ENCODE peak calls at places on chromosomes 5 and 9, in six cellular contexts. H, U, K, I, V and G are unnamed samples. For H3K36me3 and H3K4me1, the result is how much of the 10 kb centered on the place peaks cover.

GRCh38 chr5:139246394-139246793 is 47.1 kb upstream of the MATR3 start:
- ATAC-seq in H (no peak), K (peak), V (no peak), U (peak), I (peak), G (no peak)

GRCh38 chr5:136311999-136312398 is 53.3 kb downstream of the TRPC7 start:
- ATAC-seq in K (peak), I (no peak), H (no peak), V (no peak), U (no peak), G (no peak)

GRCh38 chr9:133917407-133917806 is 74.7 kb downstream of the VAV2 start:
- ATAC-seq in K (no peak), I (peak), V (no peak), H (no peak), U (no peak), G (no peak)

GRCh38 chr5:151066920-151067319 is 13.9 kb downstream of the TNIP1 start:
- ATAC-seq in H (no peak), U (no peak), I (no peak), V (no peak), K (no peak), G (no peak)

GRCh38 chr5:77356740-77357139 is 135.4 kb downstream of the WDR41 start:
- ATAC-seq in H (no peak), U (no peak), V (peak), K (no peak), I (no peak), G (no peak)

GRCh38 chr9:14271078-14271673 is 42.8 kb downstream of the NFIB start:
- ATAC-seq in H (no peak), U (peak), V (peak), I (peak), K (peak), G (peak)

GRCh38 chr9:110189001-110189400 is 19.0 kb downstream of the C9orf152 start:
- ATAC-seq in V (peak), H (no peak), K (no peak), I (peak), U (peak), G (peak)

GRCh38 chr5:143352691-143353090 is 50.8 kb downstream of the NR3C1 start:
- ATAC-seq in K (no peak), I (no peak), U (no peak), V (no peak), H (no peak), G (no peak)

GRCh38 chr5:132475531-132475930 is 15.0 kb downstream of the IRF1 start:
- ATAC-seq in I (no peak), V (peak), U (no peak), H (no peak), K (peak), G (peak)

GRCh38 chr5:40410939-40411635 is 268.6 kb upstream of the PTGER4 start:
- ATAC-seq in H (no peak), I (peak), U (peak), K (no peak), V (peak), G (peak)

GRCh38 chr9:121694582-121694981 is 43.1 kb downstream of the DAB2IP start:
- ATAC-seq in K (no peak), H (no peak), I (no peak), V (no peak), U (no peak), G (no peak)

GRCh38 chr9:121699271-121700164 is 48.1 kb downstream of the DAB2IP start:
- ATAC-seq in V (peak), U (peak), H (no peak), I (peak), K (no peak), G (peak)

GRCh38 chr9:121694001-121694400 is 42.6 kb downstream of the DAB2IP start:
- ATAC-seq in K (no peak), V (no peak), U (no peak), I (no peak), H (no peak), G (no peak)

GRCh38 chr9:121698627-121699270 is 47.3 kb downstream of the DAB2IP start:
- ATAC-seq in K (no peak), I (peak), U (peak), H (no peak), V (no peak), G (peak)

GRCh38 chr9:121696935-121697334 is 45.5 kb downstream of the DAB2IP start:
- ATAC-seq in K (no peak), I (no peak), H (no peak), U (no peak), V (no peak), G (no peak)
- H3K4me3 ChIP-seq in K (no peak), I (no peak), H (no peak), U (no peak), V (no peak), G (no peak)

GRCh38 chr9:136088481-136088938 is 6.6 kb downstream of the NACC2 start:
- ATAC-seq in H (no peak), V (no peak), K (no peak), I (no peak), U (no peak), G (no peak)
- H3K36me3 ChIP-seq in H (under half), V (under half), K (under half), I (under half), U (under half), G (under half)

GRCh38 chr9:16869961-16870605 is 387 bp downstream of the BNC2 start:
- ATAC-seq in U (peak), K (no peak), I (peak), V (peak), H (no peak), G (peak)
- H3K4me1 ChIP-seq in U (under half), K (under half), I (under half), V (under half), H (under half), G (under half)

GRCh38 chr5:119343042-119343441 is 12.8 kb upstream of the TNFAIP8 start:
- ATAC-seq in H (no peak), K (no peak), U (no peak), I (peak), V (no peak), G (no peak)

GRCh38 chr5:119340597-119341218 is 15.1 kb upstream of the TNFAIP8 start:
- ATAC-seq in H (no peak), V (no peak), U (no peak), K (peak), I (no peak), G (no peak)

GRCh38 chr5:119342414-119342813 is 13.4 kb upstream of the TNFAIP8 start:
- ATAC-seq in H (no peak), I (no peak), U (no peak), V (no peak), K (no peak), G (no peak)

GRCh38 chr5:119339965-119340364 is 15.9 kb upstream of the TNFAIP8 start:
- ATAC-seq in V (no peak), I (no peak), H (no peak), U (no peak), K (peak), G (no peak)

GRCh38 chr5:119341452-119342349 is 14.1 kb upstream of the TNFAIP8 start:
- ATAC-seq in H (no peak), U (peak), I (peak), V (no peak), K (no peak), G (no peak)
- H3K4me3 ChIP-seq in H (no peak), U (no peak), I (no peak), V (no peak), K (no peak), G (no peak)

GRCh38 chr9:87698069-87698809 is 27.7 kb upstream of the CTSL start:
- ATAC-seq in H (no peak), K (no peak), I (no peak), V (no peak), U (no peak), G (no peak)
- H3K36me3 ChIP-seq in H (under half), K (under half), I (under half), V (under half), U (half or more), G (under half)

GRCh38 chr9:70950270-70950669 is 171.2 kb downstream of the TRPM3 start:
- ATAC-seq in I (no peak), K (no peak), H (no peak), V (no peak), U (no peak), G (no peak)

GRCh38 chr9:70947519-70947918 is 173.9 kb downstream of the TRPM3 start:
- ATAC-seq in H (no peak), V (no peak), U (no peak), K (no peak), I (no peak), G (no peak)

GRCh38 chr9:70947086-70947485 is 174.3 kb downstream of the TRPM3 start:
- ATAC-seq in K (no peak), H (no peak), U (no peak), V (no peak), I (peak), G (no peak)

GRCh38 chr9:70949239-70949638 is 172.2 kb downstream of the TRPM3 start:
- ATAC-seq in K (no peak), I (no peak), V (no peak), H (no peak), U (no peak), G (no peak)

DNA sequence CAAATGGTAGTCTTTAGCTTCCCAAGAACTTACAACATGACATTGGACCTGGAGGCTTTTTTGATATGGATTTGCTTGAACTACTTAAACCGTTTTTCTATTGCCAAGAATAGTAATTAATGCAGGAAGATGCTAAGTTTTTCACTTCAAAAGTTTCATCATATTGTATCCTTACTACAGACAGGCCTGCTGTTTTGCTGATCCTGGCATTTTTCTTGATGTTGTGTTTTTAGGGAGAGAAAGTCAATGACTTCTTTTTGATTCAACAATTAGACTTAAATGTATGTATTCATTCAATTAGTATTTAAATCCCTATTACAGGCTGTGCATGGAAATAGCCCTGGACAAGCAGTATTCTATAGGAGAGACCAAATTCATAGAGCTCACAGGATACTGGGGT is 172.7 kb downstream of the TRPM3 start:
- ATAC-seq in H (no peak), U (no peak), K (no peak), I (no peak), V (no peak), G (no peak)
- H3K4me1 ChIP-seq in H (under half), U (under half), K (under half), I (under half), V (under half), G (under half)